ENCODE peak calls at places on chromosomes 1 and 21, in four cellular contexts. J is A549, Q is HFFc6, W is activated B cell treated with CpG ODN at 0.5 μM for 24 hours. S is an unnamed sample.
A peak's percentile ranks its signal among the peaks of the same experiment; 100 is the strongest.

GRCh38 chr1:150551784-150552691 is 2.8 kb downstream of the ADAMTSL4 start:
- DNase-seq in J (peak; percentile 60), Q (peak; percentile 79), W (no peak), S (no peak)

GRCh38 chr1:58592521-58593134 is 15.6 kb upstream of the TACSTD2 start:
- DNase-seq in J (peak; percentile 38), Q (peak; percentile 78), W (no peak), S (no peak)

GRCh38 chr21:33230518-33231324 is 983 bp downstream of the IFNAR2 start:
- DNase-seq in J (peak; percentile 56), Q (peak; percentile 62), W (peak; percentile 68), S (no peak)

GRCh38 chr1:66271904-66272254 is 262.1 kb upstream of the SGIP1 start:
- DNase-seq in J (peak; percentile 81), Q (peak; percentile 66), W (no peak), S (no peak)

GRCh38 chr21:42865361-42866160 is 13.8 kb downstream of the WDR4 start:
- DNase-seq in J (no peak), Q (no peak), W (no peak), S (no peak)

GRCh38 chr1:55200667-55201066 is 14.5 kb downstream of the USP24 start:
- DNase-seq in J (no peak), Q (no peak), W (no peak), S (no peak)

GRCh38 chr1:20728371-20729154 is 3.9 kb downstream of the SH2D5 start:
- DNase-seq in J (no peak), Q (no peak), W (no peak), S (no peak)

GRCh38 chr1:29664711-29665110 is 428.4 kb downstream of the PTPRU start:
- DNase-seq in J (no peak), Q (no peak), W (no peak), S (no peak)

GRCh38 chr1:95888877-95889799 is 655.1 kb downstream of the RWDD3 start:
- DNase-seq in J (no peak), Q (no peak), W (no peak), S (no peak)

GRCh38 chr1:151145158-151146071 is 1.0 kb downstream of the SEMA6C start:
- DNase-seq in J (no peak), Q (no peak), W (peak; percentile 37), S (no peak)

GRCh38 chr21:42036313-42036712 is 26.2 kb upstream of the ZBTB21 start:
- DNase-seq in J (no peak), Q (no peak), W (no peak), S (no peak)

GRCh38 chr1:92995420-92996130 is 34.3 kb upstream of the DIPK1A start:
- DNase-seq in J (no peak), Q (no peak), W (no peak), S (no peak)

GRCh38 chr1:207335695-207336363 is 14.4 kb downstream of the CD55 start:
- DNase-seq in J (no peak), Q (no peak), W (no peak), S (no peak)

GRCh38 chr1:42888013-42888633 is 41.7 kb downstream of the ZNF691 start:
- DNase-seq in J (no peak), Q (no peak), W (no peak), S (no peak)

GRCh38 chr1:235018720-235019444 is 109.8 kb downstream of the TOMM20 start:
- DNase-seq in J (no peak), Q (no peak), W (no peak), S (no peak)

GRCh38 chr1:64392109-64392508 is 77.8 kb upstream of the CACHD1 start:
- DNase-seq in J (no peak), Q (no peak), W (no peak), S (no peak)

GRCh38 chr1:211885746-211886522 is 55.4 kb upstream of the LPGAT1 start:
- DNase-seq in J (peak; percentile 62), Q (no peak), W (no peak), S (no peak)

GRCh38 chr1:48236716-48237470 is 14.4 kb downstream of the SLC5A9 start:
- DNase-seq in J (peak; percentile 33), Q (no peak), W (no peak), S (no peak)

GRCh38 chr21:45294509-45295291 is 7.0 kb upstream of the POFUT2 start:
- DNase-seq in J (no peak), Q (peak; percentile 98), W (peak; percentile 12), S (no peak)

GRCh38 chr1:226655251-226656163 is 83.6 kb downstream of the ITPKB start:
- DNase-seq in J (no peak), Q (no peak), W (no peak), S (peak; percentile 42)

GRCh38 chr1:164725401-164725800 is 166.4 kb downstream of the PBX1 start:
- DNase-seq in J (no peak), Q (peak; percentile 68), W (no peak), S (no peak)

GRCh38 chr1:240801445-240801844 is 189.5 kb upstream of the GREM2 start:
- DNase-seq in J (no peak), Q (no peak), W (no peak), S (no peak)

GRCh38 chr1:56446531-56447098 is 132.7 kb downstream of the PLPP3 start:
- DNase-seq in J (no peak), Q (no peak), W (no peak), S (no peak)

GRCh38 chr1:205058853-205059252 is 15.8 kb downstream of the CNTN2 start:
- DNase-seq in J (no peak), Q (no peak), W (no peak), S (no peak)

GRCh38 chr1:205056956-205057568 is 14.1 kb downstream of the CNTN2 start:
- DNase-seq in J (no peak), Q (no peak), W (no peak), S (no peak)

GRCh38 chr1:205056188-205056611 is 13.2 kb downstream of the CNTN2 start:
- DNase-seq in J (no peak), Q (no peak), W (no peak), S (no peak)

GRCh38 chr1:205059660-205060059 is 16.6 kb downstream of the CNTN2 start:
- DNase-seq in J (no peak), Q (no peak), W (no peak), S (no peak)

DNA sequence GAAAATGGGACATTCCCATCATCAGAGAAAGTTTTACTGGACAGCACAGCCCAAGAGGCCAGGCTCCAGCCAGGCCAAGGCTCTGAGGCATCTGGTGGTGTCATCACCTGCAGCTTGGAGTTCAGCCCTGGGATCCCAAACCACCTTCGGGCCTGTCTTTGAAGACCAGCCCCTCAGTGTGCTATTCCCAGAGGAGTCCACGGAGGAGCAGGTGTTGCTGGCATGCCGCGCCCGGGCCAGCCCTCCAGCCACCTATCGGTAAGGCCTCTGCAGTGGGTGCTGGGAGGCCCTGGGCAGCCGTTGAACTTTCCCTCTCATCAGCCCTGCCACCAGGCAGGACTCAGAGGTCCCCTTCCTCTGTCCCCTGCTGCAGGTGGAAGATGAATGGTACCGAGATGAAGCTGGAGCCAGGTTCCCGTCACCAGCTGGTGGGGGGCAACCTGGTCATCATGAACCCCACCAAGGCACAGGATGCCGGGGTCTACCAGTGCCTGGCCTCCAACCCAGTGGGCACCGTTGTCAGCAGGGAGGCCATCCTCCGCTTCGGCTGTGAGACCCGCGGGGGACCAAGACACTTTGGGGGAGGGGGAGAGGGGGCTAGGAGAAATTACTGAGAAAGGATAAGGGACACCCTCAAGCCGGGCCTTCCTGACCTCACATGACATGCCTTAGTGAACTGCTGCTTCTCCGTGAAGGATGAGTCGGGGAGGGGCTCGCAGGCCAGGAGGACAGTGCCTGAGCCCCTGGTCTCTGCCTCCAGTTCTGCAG is 15.0 kb downstream of the CNTN2 start:
- DNase-seq in J (no peak), Q (no peak), W (no peak), S (no peak)
- TF ChIP-seq CTCF in J (no peak), Q (no peak), W (no peak), S (no peak)

DNA sequence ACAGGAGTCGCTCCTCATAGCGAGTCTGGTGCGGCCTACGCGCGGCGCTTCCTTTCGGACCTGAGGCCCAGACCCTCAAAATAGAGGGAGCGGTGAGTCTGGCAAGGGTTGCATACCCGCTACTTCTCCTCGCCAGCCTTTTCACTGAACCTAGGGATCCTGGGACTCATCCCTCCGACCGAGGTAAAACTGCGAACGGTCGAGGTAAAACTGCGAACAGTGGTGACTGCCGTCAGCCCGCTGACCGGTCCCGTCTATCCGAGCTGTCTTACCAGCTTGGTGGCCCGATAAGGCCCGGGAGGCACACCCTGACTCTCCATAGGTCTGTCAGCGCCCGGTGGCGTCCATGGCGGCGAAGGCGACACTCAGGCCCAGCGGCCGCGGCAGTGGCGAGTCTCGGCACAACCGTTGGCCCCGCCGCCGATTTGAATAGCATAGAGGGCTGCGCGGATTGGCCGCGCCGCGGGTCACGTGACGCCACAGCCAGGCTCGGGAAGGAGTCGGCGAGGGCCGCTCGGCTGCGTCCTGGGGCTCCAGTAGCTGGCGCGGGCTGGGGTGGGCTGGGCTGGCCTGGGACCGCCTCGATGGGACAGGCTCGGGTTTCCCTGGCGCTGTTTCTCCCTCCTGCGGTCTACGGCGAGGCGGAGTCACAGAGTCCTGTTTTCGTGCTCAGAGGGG is at the start of gene DEPDC1:
- DNase-seq in J (peak; percentile 91), Q (peak; percentile 94), W (peak; percentile 67), S (peak; percentile 75)
- TF ChIP-seq CTCF in J (no peak), Q (peak; percentile 17), W (no peak), S (no peak)

GRCh38 chr1:202750761-202751160 is 40.5 kb upstream of the SYT2 start:
- DNase-seq in J (no peak), Q (no peak), W (no peak), S (no peak)
- TF ChIP-seq CTCF in J (peak; percentile 18), Q (peak; percentile 30), W (no peak), S (no peak)

DNA sequence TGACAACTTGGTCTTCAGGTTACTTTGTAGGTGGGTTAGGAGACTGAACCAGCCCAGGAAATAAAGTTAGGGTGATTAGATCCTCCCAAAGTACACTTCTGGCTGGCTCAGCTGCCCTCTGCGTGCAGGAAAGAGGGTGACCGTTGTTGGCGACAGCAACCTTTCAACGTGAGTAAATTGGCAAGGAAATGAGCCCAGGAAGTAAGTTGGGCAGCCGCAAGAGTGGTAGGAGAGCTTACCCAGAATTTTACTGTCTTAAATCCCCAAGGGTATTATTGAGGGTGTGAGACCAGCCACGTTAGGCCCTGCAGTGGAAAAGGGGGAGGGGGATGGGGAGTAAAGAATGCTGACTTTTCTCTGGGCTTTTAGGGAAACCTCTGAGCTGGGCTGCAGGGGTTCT is 1.6 kb downstream of the TENT5C start:
- DNase-seq in J (no peak), Q (no peak), W (peak; percentile 22), S (peak; percentile 43)
- TF ChIP-seq CTCF in J (no peak), Q (no peak), W (no peak), S (no peak)

GRCh38 chr1:106266786-106267185 is 789.7 kb upstream of the PRMT6 start:
- DNase-seq in J (no peak), Q (no peak), W (no peak), S (no peak)

GRCh38 chr1:106268070-106268469 is 788.4 kb upstream of the PRMT6 start:
- DNase-seq in J (peak; percentile 1), Q (no peak), W (no peak), S (no peak)
- TF ChIP-seq CTCF in J (no peak), Q (no peak), W (no peak), S (no peak)